ENCODE peak calls at places on chromosomes 16 and 17, in five cellular contexts. One of them, this sample, is unnamed.

GRCh38 chr17:77892469-77893143 is 65.9 kb upstream of the TNRC6C start:
- DNase-seq in astrocyte of the cerebellum: no peak
- DNase-seq in SJSA1: no peak
- DNase-seq in T-helper 9 cell: no peak
- DNase-seq in WERI-Rb-1: peak; percentile 70
- DNase-seq in this sample: no peak

GRCh38 chr16:37511-37910 is 15.9 kb downstream of the POLR3K start:
- DNase-seq in SJSA1: no peak
- DNase-seq in astrocyte of the cerebellum: no peak
- DNase-seq in WERI-Rb-1: no peak
- DNase-seq in T-helper 9 cell: no peak
- DNase-seq in this sample: no peak

GRCh38 chr16:50879873-50880695 is 138.2 kb downstream of the CYLD start:
- DNase-seq in T-helper 9 cell: no peak
- DNase-seq in astrocyte of the cerebellum: no peak
- DNase-seq in WERI-Rb-1: peak; percentile 95
- DNase-seq in SJSA1: no peak
- DNase-seq in this sample: no peak

GRCh38 chr16:87369117-87369775 is 14.3 kb downstream of the FBXO31 start:
- DNase-seq in T-helper 9 cell: no peak
- DNase-seq in astrocyte of the cerebellum: no peak
- DNase-seq in WERI-Rb-1: no peak
- DNase-seq in SJSA1: no peak
- DNase-seq in this sample: no peak

GRCh38 chr17:50558955-50559614 is 1.4 kb upstream of the CACNA1G start:
- DNase-seq in astrocyte of the cerebellum: no peak
- DNase-seq in WERI-Rb-1: peak; percentile 89
- DNase-seq in SJSA1: no peak
- DNase-seq in T-helper 9 cell: no peak
- DNase-seq in this sample: no peak

GRCh38 chr16:49634235-49635008 is 221.5 kb downstream of the ZNF423 start:
- DNase-seq in SJSA1: peak; percentile 25
- DNase-seq in astrocyte of the cerebellum: no peak
- DNase-seq in T-helper 9 cell: no peak
- DNase-seq in WERI-Rb-1: no peak
- DNase-seq in this sample: no peak

GRCh38 chr16:84941916-84942315 is 69.4 kb downstream of the ZDHHC7 start:
- DNase-seq in T-helper 9 cell: no peak
- DNase-seq in WERI-Rb-1: no peak
- DNase-seq in astrocyte of the cerebellum: no peak
- DNase-seq in SJSA1: peak; percentile 79
- DNase-seq in this sample: no peak

GRCh38 chr16:65519402-65519801 is 397.5 kb upstream of the CDH11 start:
- DNase-seq in SJSA1: no peak
- DNase-seq in WERI-Rb-1: no peak
- DNase-seq in astrocyte of the cerebellum: no peak
- DNase-seq in T-helper 9 cell: no peak
- DNase-seq in this sample: no peak

GRCh38 chr17:46872421-46872820 is 21.0 kb downstream of the WNT9B start:
- DNase-seq in SJSA1: no peak
- DNase-seq in T-helper 9 cell: no peak
- DNase-seq in WERI-Rb-1: no peak
- DNase-seq in astrocyte of the cerebellum: no peak
- DNase-seq in this sample: no peak

GRCh38 chr17:17698371-17698770 is 17.1 kb downstream of the RAI1 start:
- DNase-seq in SJSA1: no peak
- DNase-seq in astrocyte of the cerebellum: no peak
- DNase-seq in T-helper 9 cell: no peak
- DNase-seq in WERI-Rb-1: no peak
- DNase-seq in this sample: no peak

GRCh38 chr16:4613636-4614570 is 785 bp downstream of the UBALD1 start:
- DNase-seq in T-helper 9 cell: peak; percentile 16
- DNase-seq in SJSA1: no peak
- DNase-seq in astrocyte of the cerebellum: no peak
- DNase-seq in WERI-Rb-1: no peak
- DNase-seq in this sample: peak; percentile 26

GRCh38 chr17:3532859-3533142 is 24.8 kb downstream of the TRPV3 start:
- DNase-seq in T-helper 9 cell: no peak
- DNase-seq in SJSA1: no peak
- DNase-seq in astrocyte of the cerebellum: no peak
- DNase-seq in WERI-Rb-1: no peak
- DNase-seq in this sample: no peak

GRCh38 chr17:53749178-53749577 is 73.5 kb upstream of the KIF2B start:
- DNase-seq in astrocyte of the cerebellum: peak; percentile 50
- DNase-seq in SJSA1: no peak
- DNase-seq in T-helper 9 cell: no peak
- DNase-seq in WERI-Rb-1: no peak
- DNase-seq in this sample: peak; percentile 93

This sample was measured in LHCN-M2.